ENCODE peak calls at places on chromosomes 4 and X, in ten cellular contexts. One of them, this sample, is unnamed.

GRCh38 chr4:135694066-135694465 is 1492.5 kb upstream of the PABPC4L start:
- DNase-seq in AG04449: no peak
- DNase-seq in HS-5: no peak
- DNase-seq in mesenchymal stem cell: no peak
- DNase-seq in AG08396: no peak
- DNase-seq in KBM-7: no peak
- DNase-seq in iPS DF 6.9: no peak
- DNase-seq in NCI-H345: no peak
- DNase-seq in NAMALWA: no peak
- DNase-seq in activated gamma-delta T cell treated with Interleukin-2 at 50 U/mL for 16 hours: no peak
- DNase-seq in this sample: no peak

GRCh38 chrX:24153796-24154189 is 4.3 kb downstream of the ZFX start:
- DNase-seq in iPS DF 6.9: no peak
- DNase-seq in AG04449: no peak
- DNase-seq in AG08396: no peak
- DNase-seq in KBM-7: no peak
- DNase-seq in NCI-H345: no peak
- DNase-seq in mesenchymal stem cell: no peak
- DNase-seq in activated gamma-delta T cell treated with Interleukin-2 at 50 U/mL for 16 hours: no peak
- DNase-seq in HS-5: no peak
- DNase-seq in NAMALWA: no peak
- DNase-seq in this sample: no peak

GRCh38 chr4:168560184-168560834 is 63.5 kb downstream of the PALLD start:
- DNase-seq in AG04449: no peak
- DNase-seq in AG08396: no peak
- DNase-seq in KBM-7: no peak
- DNase-seq in NCI-H345: peak
- DNase-seq in NAMALWA: no peak
- DNase-seq in HS-5: no peak
- DNase-seq in activated gamma-delta T cell treated with Interleukin-2 at 50 U/mL for 16 hours: no peak
- DNase-seq in iPS DF 6.9: no peak
- DNase-seq in mesenchymal stem cell: no peak
- DNase-seq in this sample: no peak

GRCh38 chr4:121375262-121375661 is 5.6 kb downstream of the QRFPR start:
- DNase-seq in activated gamma-delta T cell treated with Interleukin-2 at 50 U/mL for 16 hours: no peak
- DNase-seq in NAMALWA: no peak
- DNase-seq in HS-5: peak
- DNase-seq in mesenchymal stem cell: peak
- DNase-seq in NCI-H345: no peak
- DNase-seq in iPS DF 6.9: no peak
- DNase-seq in KBM-7: no peak
- DNase-seq in AG08396: no peak
- DNase-seq in AG04449: no peak
- DNase-seq in this sample: no peak

GRCh38 chr4:68732653-68733466 is 62.4 kb upstream of the UGT2B15 start:
- DNase-seq in mesenchymal stem cell: no peak
- DNase-seq in iPS DF 6.9: no peak
- DNase-seq in NCI-H345: no peak
- DNase-seq in AG04449: no peak
- DNase-seq in HS-5: no peak
- DNase-seq in AG08396: no peak
- DNase-seq in activated gamma-delta T cell treated with Interleukin-2 at 50 U/mL for 16 hours: no peak
- DNase-seq in NAMALWA: no peak
- DNase-seq in KBM-7: peak
- DNase-seq in this sample: no peak

GRCh38 chr4:138186264-138186663 is 55.9 kb downstream of the SLC7A11 start:
- DNase-seq in KBM-7: no peak
- DNase-seq in AG08396: no peak
- DNase-seq in NCI-H345: no peak
- DNase-seq in HS-5: no peak
- DNase-seq in activated gamma-delta T cell treated with Interleukin-2 at 50 U/mL for 16 hours: no peak
- DNase-seq in mesenchymal stem cell: no peak
- DNase-seq in iPS DF 6.9: no peak
- DNase-seq in NAMALWA: no peak
- DNase-seq in AG04449: no peak
- DNase-seq in this sample: no peak

GRCh38 chrX:39576081-39576701 is 521.6 kb downstream of the BCOR start:
- DNase-seq in iPS DF 6.9: no peak
- DNase-seq in activated gamma-delta T cell treated with Interleukin-2 at 50 U/mL for 16 hours: no peak
- DNase-seq in NAMALWA: no peak
- DNase-seq in HS-5: no peak
- DNase-seq in NCI-H345: peak
- DNase-seq in AG08396: no peak
- DNase-seq in mesenchymal stem cell: no peak
- DNase-seq in AG04449: no peak
- DNase-seq in KBM-7: no peak
- DNase-seq in this sample: peak

GRCh38 chr4:175469519-175469918 is 342.5 kb downstream of the GPM6A start:
- DNase-seq in iPS DF 6.9: no peak
- DNase-seq in mesenchymal stem cell: peak
- DNase-seq in AG08396: no peak
- DNase-seq in NCI-H345: no peak
- DNase-seq in KBM-7: no peak
- DNase-seq in NAMALWA: no peak
- DNase-seq in HS-5: peak
- DNase-seq in AG04449: no peak
- DNase-seq in activated gamma-delta T cell treated with Interleukin-2 at 50 U/mL for 16 hours: no peak
- DNase-seq in this sample: no peak

GRCh38 chrX:80747832-80748231 is 61.8 kb downstream of the BRWD3 start:
- DNase-seq in AG08396: no peak
- DNase-seq in AG04449: no peak
- DNase-seq in iPS DF 6.9: no peak
- DNase-seq in mesenchymal stem cell: no peak
- DNase-seq in NAMALWA: no peak
- DNase-seq in activated gamma-delta T cell treated with Interleukin-2 at 50 U/mL for 16 hours: no peak
- DNase-seq in KBM-7: no peak
- DNase-seq in HS-5: no peak
- DNase-seq in NCI-H345: no peak
- DNase-seq in this sample: no peak

GRCh38 chrX:72487661-72488060 is 85.0 kb downstream of the HDAC8 start:
- DNase-seq in KBM-7: no peak
- DNase-seq in AG04449: no peak
- DNase-seq in mesenchymal stem cell: no peak
- DNase-seq in HS-5: no peak
- DNase-seq in NCI-H345: no peak
- DNase-seq in iPS DF 6.9: no peak
- DNase-seq in activated gamma-delta T cell treated with Interleukin-2 at 50 U/mL for 16 hours: no peak
- DNase-seq in NAMALWA: no peak
- DNase-seq in AG08396: no peak
- DNase-seq in this sample: no peak

GRCh38 chr4:181952478-181952877 is 290.7 kb upstream of the TENM3 start:
- DNase-seq in AG04449: peak
- DNase-seq in iPS DF 6.9: no peak
- DNase-seq in mesenchymal stem cell: peak
- DNase-seq in AG08396: peak
- DNase-seq in activated gamma-delta T cell treated with Interleukin-2 at 50 U/mL for 16 hours: no peak
- DNase-seq in KBM-7: no peak
- DNase-seq in NAMALWA: no peak
- DNase-seq in NCI-H345: no peak
- DNase-seq in HS-5: peak
- DNase-seq in this sample: no peak

GRCh38 chrX:11970935-11971334 is 167.3 kb upstream of the FRMPD4 start:
- DNase-seq in AG08396: no peak
- DNase-seq in iPS DF 6.9: no peak
- DNase-seq in HS-5: no peak
- DNase-seq in AG04449: no peak
- DNase-seq in NCI-H345: no peak
- DNase-seq in activated gamma-delta T cell treated with Interleukin-2 at 50 U/mL for 16 hours: no peak
- DNase-seq in KBM-7: no peak
- DNase-seq in NAMALWA: no peak
- DNase-seq in mesenchymal stem cell: no peak
- DNase-seq in this sample: no peak

GRCh38 chrX:18666614-18667013 is 5.3 kb downstream of the RS1 start:
- DNase-seq in NCI-H345: no peak
- DNase-seq in mesenchymal stem cell: no peak
- DNase-seq in HS-5: no peak
- DNase-seq in NAMALWA: no peak
- DNase-seq in KBM-7: peak
- DNase-seq in AG04449: no peak
- DNase-seq in activated gamma-delta T cell treated with Interleukin-2 at 50 U/mL for 16 hours: no peak
- DNase-seq in AG08396: no peak
- DNase-seq in iPS DF 6.9: no peak
- DNase-seq in this sample: peak

GRCh38 chrX:11064851-11065600 is 46.1 kb upstream of the HCCS start:
- DNase-seq in KBM-7: no peak
- DNase-seq in activated gamma-delta T cell treated with Interleukin-2 at 50 U/mL for 16 hours: no peak
- DNase-seq in mesenchymal stem cell: peak
- DNase-seq in HS-5: peak
- DNase-seq in NAMALWA: no peak
- DNase-seq in AG08396: peak
- DNase-seq in AG04449: peak
- DNase-seq in iPS DF 6.9: no peak
- DNase-seq in NCI-H345: no peak
- DNase-seq in this sample: no peak

GRCh38 chr4:111556141-111556781 is 589.0 kb upstream of the FAM241A start:
- DNase-seq in AG08396: peak
- DNase-seq in iPS DF 6.9: no peak
- DNase-seq in NAMALWA: no peak
- DNase-seq in HS-5: no peak
- DNase-seq in KBM-7: no peak
- DNase-seq in NCI-H345: no peak
- DNase-seq in AG04449: no peak
- DNase-seq in mesenchymal stem cell: no peak
- DNase-seq in activated gamma-delta T cell treated with Interleukin-2 at 50 U/mL for 16 hours: no peak
- DNase-seq in this sample: no peak

GRCh38 chr4:127642169-127642568 is 9.4 kb downstream of the INTU start:
- DNase-seq in mesenchymal stem cell: no peak
- DNase-seq in NCI-H345: no peak
- DNase-seq in activated gamma-delta T cell treated with Interleukin-2 at 50 U/mL for 16 hours: no peak
- DNase-seq in iPS DF 6.9: no peak
- DNase-seq in NAMALWA: no peak
- DNase-seq in HS-5: no peak
- DNase-seq in AG04449: no peak
- DNase-seq in KBM-7: no peak
- DNase-seq in AG08396: no peak
- DNase-seq in this sample: no peak

GRCh38 chr4:151152033-151152432 is 52.6 kb downstream of the RPS3A start:
- DNase-seq in HS-5: no peak
- DNase-seq in AG04449: no peak
- DNase-seq in AG08396: no peak
- DNase-seq in iPS DF 6.9: no peak
- DNase-seq in NAMALWA: no peak
- DNase-seq in NCI-H345: no peak
- DNase-seq in mesenchymal stem cell: no peak
- DNase-seq in activated gamma-delta T cell treated with Interleukin-2 at 50 U/mL for 16 hours: no peak
- DNase-seq in KBM-7: no peak
- DNase-seq in this sample: no peak

GRCh38 chr4:46445689-46446339 is 55.9 kb upstream of the GABRA2 start:
- DNase-seq in HS-5: peak
- DNase-seq in AG08396: no peak
- DNase-seq in mesenchymal stem cell: peak
- DNase-seq in iPS DF 6.9: no peak
- DNase-seq in KBM-7: no peak
- DNase-seq in NCI-H345: no peak
- DNase-seq in NAMALWA: no peak
- DNase-seq in activated gamma-delta T cell treated with Interleukin-2 at 50 U/mL for 16 hours: no peak
- DNase-seq in AG04449: no peak
- DNase-seq in this sample: no peak

GRCh38 chrX:134602410-134602809 is 55.9 kb downstream of the PLAC1 start:
- DNase-seq in activated gamma-delta T cell treated with Interleukin-2 at 50 U/mL for 16 hours: no peak
- DNase-seq in NAMALWA: no peak
- DNase-seq in KBM-7: no peak
- DNase-seq in AG04449: no peak
- DNase-seq in HS-5: no peak
- DNase-seq in iPS DF 6.9: no peak
- DNase-seq in AG08396: no peak
- DNase-seq in NCI-H345: no peak
- DNase-seq in mesenchymal stem cell: no peak
- DNase-seq in this sample: no peak

GRCh38 chrX:149060921-149061320 is 444.2 kb downstream of the IDS start:
- DNase-seq in AG08396: no peak
- DNase-seq in HS-5: no peak
- DNase-seq in KBM-7: no peak
- DNase-seq in activated gamma-delta T cell treated with Interleukin-2 at 50 U/mL for 16 hours: no peak
- DNase-seq in NCI-H345: no peak
- DNase-seq in NAMALWA: no peak
- DNase-seq in iPS DF 6.9: no peak
- DNase-seq in AG04449: no peak
- DNase-seq in mesenchymal stem cell: peak
- DNase-seq in this sample: no peak

GRCh38 chr4:118683513-118683912 is 1.7 kb upstream of the METTL14 start:
- DNase-seq in AG08396: no peak
- DNase-seq in HS-5: no peak
- DNase-seq in activated gamma-delta T cell treated with Interleukin-2 at 50 U/mL for 16 hours: no peak
- DNase-seq in iPS DF 6.9: no peak
- DNase-seq in NCI-H345: no peak
- DNase-seq in AG04449: no peak
- DNase-seq in mesenchymal stem cell: no peak
- DNase-seq in KBM-7: peak
- DNase-seq in NAMALWA: peak
- DNase-seq in this sample: no peak

GRCh38 chrX:2385224-2385623 is 115.6 kb downstream of the DHRSX start:
- DNase-seq in AG04449: peak
- DNase-seq in mesenchymal stem cell: peak
- DNase-seq in AG08396: peak
- DNase-seq in HS-5: peak
- DNase-seq in NCI-H345: no peak
- DNase-seq in iPS DF 6.9: no peak
- DNase-seq in KBM-7: no peak
- DNase-seq in activated gamma-delta T cell treated with Interleukin-2 at 50 U/mL for 16 hours: no peak
- DNase-seq in NAMALWA: no peak
- DNase-seq in this sample: no peak

GRCh38 chr4:73847507-73848182 is 5.5 kb upstream of the PF4V1 start:
- DNase-seq in iPS DF 6.9: no peak
- DNase-seq in activated gamma-delta T cell treated with Interleukin-2 at 50 U/mL for 16 hours: no peak
- DNase-seq in AG08396: no peak
- DNase-seq in NCI-H345: no peak
- DNase-seq in HS-5: no peak
- DNase-seq in mesenchymal stem cell: no peak
- DNase-seq in AG04449: no peak
- DNase-seq in KBM-7: peak
- DNase-seq in NAMALWA: no peak
- DNase-seq in this sample: no peak

GRCh38 chr4:140725556-140725955 is 30.6 kb downstream of the TBC1D9 start:
- DNase-seq in mesenchymal stem cell: no peak
- DNase-seq in AG04449: no peak
- DNase-seq in NAMALWA: no peak
- DNase-seq in KBM-7: no peak
- DNase-seq in AG08396: no peak
- DNase-seq in HS-5: no peak
- DNase-seq in iPS DF 6.9: no peak
- DNase-seq in NCI-H345: no peak
- DNase-seq in activated gamma-delta T cell treated with Interleukin-2 at 50 U/mL for 16 hours: no peak
- DNase-seq in this sample: no peak

GRCh38 chr4:112075129-112075753 is 70.0 kb upstream of the FAM241A start:
- DNase-seq in mesenchymal stem cell: peak
- DNase-seq in NAMALWA: peak
- DNase-seq in NCI-H345: peak
- DNase-seq in activated gamma-delta T cell treated with Interleukin-2 at 50 U/mL for 16 hours: no peak
- DNase-seq in AG04449: no peak
- DNase-seq in KBM-7: peak
- DNase-seq in iPS DF 6.9: no peak
- DNase-seq in HS-5: peak
- DNase-seq in AG08396: peak
- DNase-seq in this sample: no peak

GRCh38 chr4:173522160-173522873 is 7.7 kb downstream of the HAND2 start:
- DNase-seq in HS-5: no peak
- DNase-seq in NAMALWA: no peak
- DNase-seq in mesenchymal stem cell: peak
- DNase-seq in iPS DF 6.9: no peak
- DNase-seq in AG08396: peak
- DNase-seq in KBM-7: no peak
- DNase-seq in AG04449: peak
- DNase-seq in activated gamma-delta T cell treated with Interleukin-2 at 50 U/mL for 16 hours: no peak
- DNase-seq in NCI-H345: peak
- DNase-seq in this sample: peak

GRCh38 chr4:186557486-186557885 is 2.1 kb upstream of the MTNR1A start:
- DNase-seq in activated gamma-delta T cell treated with Interleukin-2 at 50 U/mL for 16 hours: no peak
- DNase-seq in KBM-7: no peak
- DNase-seq in HS-5: peak
- DNase-seq in AG04449: peak
- DNase-seq in NAMALWA: no peak
- DNase-seq in NCI-H345: no peak
- DNase-seq in iPS DF 6.9: no peak
- DNase-seq in mesenchymal stem cell: peak
- DNase-seq in AG08396: peak
- DNase-seq in this sample: no peak

GRCh38 chrX:118116308-118117068 is at the start of gene KLHL13:
- DNase-seq in activated gamma-delta T cell treated with Interleukin-2 at 50 U/mL for 16 hours: no peak
- DNase-seq in HS-5: no peak
- DNase-seq in AG08396: peak
- DNase-seq in AG04449: no peak
- DNase-seq in KBM-7: peak
- DNase-seq in NAMALWA: no peak
- DNase-seq in iPS DF 6.9: no peak
- DNase-seq in NCI-H345: peak
- DNase-seq in mesenchymal stem cell: no peak
- DNase-seq in this sample: peak